ENCODE peak calls at places on chromosomes 6 and 20, in eight cellular contexts. One of them, this sample, is unnamed.

GRCh38 chr6:151445482-151445881 is 6.4 kb downstream of the RMND1 start:
- DNase-seq in HepG2: no peak
- DNase-seq in astrocyte: peak
- DNase-seq in CD4-positive, CD25-positive, alpha-beta regulatory T cell: no peak
- DNase-seq in endothelial cell of umbilical vein: peak
- DNase-seq in left ventricle myocardium inferior: no peak
- DNase-seq in heart left ventricle: no peak
- DNase-seq in heart right ventricle: no peak
- DNase-seq in this sample: no peak

GRCh38 chr6:147227770-147228320 is 23.6 kb downstream of the STXBP5 start:
- DNase-seq in HepG2: no peak
- DNase-seq in astrocyte: no peak
- DNase-seq in CD4-positive, CD25-positive, alpha-beta regulatory T cell: no peak
- DNase-seq in endothelial cell of umbilical vein: no peak
- DNase-seq in left ventricle myocardium inferior: no peak
- DNase-seq in heart left ventricle: no peak
- DNase-seq in heart right ventricle: no peak
- DNase-seq in this sample: no peak

GRCh38 chr6:74585779-74586178 is 620.1 kb downstream of the COL12A1 start:
- DNase-seq in HepG2: no peak
- DNase-seq in astrocyte: no peak
- DNase-seq in CD4-positive, CD25-positive, alpha-beta regulatory T cell: no peak
- DNase-seq in endothelial cell of umbilical vein: peak
- DNase-seq in left ventricle myocardium inferior: no peak
- DNase-seq in heart left ventricle: no peak
- DNase-seq in heart right ventricle: no peak
- DNase-seq in this sample: no peak

GRCh38 chr6:147508871-147509608 is 550 bp downstream of the SAMD5 start:
- DNase-seq in HepG2: no peak
- DNase-seq in astrocyte: no peak
- DNase-seq in CD4-positive, CD25-positive, alpha-beta regulatory T cell: no peak
- DNase-seq in endothelial cell of umbilical vein: peak
- DNase-seq in left ventricle myocardium inferior: peak
- DNase-seq in heart left ventricle: peak
- DNase-seq in heart right ventricle: peak
- DNase-seq in this sample: peak

GRCh38 chr6:2885967-2886731 is 17.0 kb downstream of the SERPINB9 start:
- DNase-seq in HepG2: no peak
- DNase-seq in astrocyte: no peak
- DNase-seq in CD4-positive, CD25-positive, alpha-beta regulatory T cell: no peak
- DNase-seq in endothelial cell of umbilical vein: no peak
- DNase-seq in left ventricle myocardium inferior: no peak
- DNase-seq in heart left ventricle: no peak
- DNase-seq in heart right ventricle: no peak
- DNase-seq in this sample: no peak

GRCh38 chr6:75261299-75261698 is 17.7 kb upstream of the COX7A2 start:
- DNase-seq in HepG2: no peak
- DNase-seq in astrocyte: no peak
- DNase-seq in CD4-positive, CD25-positive, alpha-beta regulatory T cell: no peak
- DNase-seq in endothelial cell of umbilical vein: no peak
- DNase-seq in left ventricle myocardium inferior: no peak
- DNase-seq in heart left ventricle: no peak
- DNase-seq in heart right ventricle: no peak
- DNase-seq in this sample: no peak

GRCh38 chr20:25739615-25740320 is 43.1 kb upstream of the ZNF337 start:
- DNase-seq in HepG2: no peak
- DNase-seq in astrocyte: no peak
- DNase-seq in CD4-positive, CD25-positive, alpha-beta regulatory T cell: peak
- DNase-seq in endothelial cell of umbilical vein: peak
- DNase-seq in left ventricle myocardium inferior: no peak
- DNase-seq in heart left ventricle: no peak
- DNase-seq in heart right ventricle: no peak
- DNase-seq in this sample: no peak

GRCh38 chr20:11937230-11937629 is 19.5 kb downstream of the BTBD3 start:
- DNase-seq in HepG2: no peak
- DNase-seq in astrocyte: no peak
- DNase-seq in CD4-positive, CD25-positive, alpha-beta regulatory T cell: no peak
- DNase-seq in endothelial cell of umbilical vein: no peak
- DNase-seq in left ventricle myocardium inferior: no peak
- DNase-seq in heart left ventricle: no peak
- DNase-seq in heart right ventricle: no peak
- DNase-seq in this sample: no peak

GRCh38 chr6:142900467-142900961 is 44.5 kb downstream of the HIVEP2 start:
- DNase-seq in HepG2: no peak
- DNase-seq in astrocyte: peak
- DNase-seq in CD4-positive, CD25-positive, alpha-beta regulatory T cell: peak
- DNase-seq in endothelial cell of umbilical vein: no peak
- DNase-seq in left ventricle myocardium inferior: no peak
- DNase-seq in heart left ventricle: peak
- DNase-seq in heart right ventricle: no peak
- DNase-seq in this sample: no peak

GRCh38 chr20:63060057-63060991 is 53.6 kb upstream of the BHLHE23 start:
- DNase-seq in HepG2: no peak
- DNase-seq in astrocyte: peak
- DNase-seq in CD4-positive, CD25-positive, alpha-beta regulatory T cell: no peak
- DNase-seq in endothelial cell of umbilical vein: no peak
- DNase-seq in left ventricle myocardium inferior: peak
- DNase-seq in heart left ventricle: no peak
- DNase-seq in heart right ventricle: no peak
- DNase-seq in this sample: peak

GRCh38 chr6:149477544-149477943 is 7.3 kb downstream of the ZC3H12D start:
- DNase-seq in HepG2: no peak
- DNase-seq in astrocyte: no peak
- DNase-seq in CD4-positive, CD25-positive, alpha-beta regulatory T cell: no peak
- DNase-seq in endothelial cell of umbilical vein: no peak
- DNase-seq in left ventricle myocardium inferior: no peak
- DNase-seq in heart left ventricle: no peak
- DNase-seq in heart right ventricle: no peak
- DNase-seq in this sample: no peak

GRCh38 chr6:11331136-11331535 is 98.7 kb upstream of the NEDD9 start:
- DNase-seq in HepG2: no peak
- DNase-seq in astrocyte: no peak
- DNase-seq in CD4-positive, CD25-positive, alpha-beta regulatory T cell: no peak
- DNase-seq in endothelial cell of umbilical vein: no peak
- DNase-seq in left ventricle myocardium inferior: no peak
- DNase-seq in heart left ventricle: no peak
- DNase-seq in heart right ventricle: no peak
- DNase-seq in this sample: no peak

GRCh38 chr6:11332463-11332862 is 100.0 kb upstream of the NEDD9 start:
- DNase-seq in HepG2: no peak
- DNase-seq in astrocyte: no peak
- DNase-seq in CD4-positive, CD25-positive, alpha-beta regulatory T cell: no peak
- DNase-seq in endothelial cell of umbilical vein: no peak
- DNase-seq in left ventricle myocardium inferior: no peak
- DNase-seq in heart left ventricle: no peak
- DNase-seq in heart right ventricle: no peak
- DNase-seq in this sample: no peak

GRCh38 chr6:11329841-11330765 is 97.6 kb upstream of the NEDD9 start:
- DNase-seq in HepG2: no peak
- DNase-seq in astrocyte: no peak
- DNase-seq in CD4-positive, CD25-positive, alpha-beta regulatory T cell: no peak
- DNase-seq in endothelial cell of umbilical vein: peak
- DNase-seq in left ventricle myocardium inferior: no peak
- DNase-seq in heart left ventricle: no peak
- DNase-seq in heart right ventricle: no peak
- DNase-seq in this sample: no peak

GRCh38 chr6:11325431-11325830 is 93.0 kb upstream of the NEDD9 start:
- DNase-seq in HepG2: no peak
- DNase-seq in astrocyte: no peak
- DNase-seq in CD4-positive, CD25-positive, alpha-beta regulatory T cell: no peak
- DNase-seq in endothelial cell of umbilical vein: no peak
- DNase-seq in left ventricle myocardium inferior: no peak
- DNase-seq in heart left ventricle: no peak
- DNase-seq in heart right ventricle: no peak
- DNase-seq in this sample: no peak

GRCh38 chr6:11328613-11329247 is 96.3 kb upstream of the NEDD9 start:
- DNase-seq in HepG2: no peak
- DNase-seq in astrocyte: peak
- DNase-seq in CD4-positive, CD25-positive, alpha-beta regulatory T cell: no peak
- DNase-seq in endothelial cell of umbilical vein: no peak
- DNase-seq in left ventricle myocardium inferior: no peak
- DNase-seq in heart left ventricle: no peak
- DNase-seq in heart right ventricle: no peak
- DNase-seq in this sample: no peak
- H3K27ac ChIP-seq in HepG2: no peak
- H3K27ac ChIP-seq in astrocyte: peak
- H3K27ac ChIP-seq in CD4-positive, CD25-positive, alpha-beta regulatory T cell: no peak
- H3K27ac ChIP-seq in endothelial cell of umbilical vein: no peak
- H3K27ac ChIP-seq in left ventricle myocardium inferior: no peak
- H3K27ac ChIP-seq in heart left ventricle: no peak
- H3K27ac ChIP-seq in heart right ventricle: no peak
- H3K27ac ChIP-seq in this sample: no peak

GRCh38 chr6:36692861-36693702 is 4.5 kb upstream of the RAB44 start:
- DNase-seq in HepG2: no peak
- DNase-seq in astrocyte: no peak
- DNase-seq in CD4-positive, CD25-positive, alpha-beta regulatory T cell: no peak
- DNase-seq in endothelial cell of umbilical vein: no peak
- DNase-seq in left ventricle myocardium inferior: peak
- DNase-seq in heart left ventricle: no peak
- DNase-seq in heart right ventricle: peak
- DNase-seq in this sample: no peak
- H3K27ac ChIP-seq in HepG2: no peak
- H3K27ac ChIP-seq in astrocyte: no peak
- H3K27ac ChIP-seq in CD4-positive, CD25-positive, alpha-beta regulatory T cell: no peak
- H3K27ac ChIP-seq in endothelial cell of umbilical vein: no peak
- H3K27ac ChIP-seq in left ventricle myocardium inferior: peak
- H3K27ac ChIP-seq in heart left ventricle: no peak
- H3K27ac ChIP-seq in heart right ventricle: peak
- H3K27ac ChIP-seq in this sample: no peak

GRCh38 chr20:21702001-21702400 is 3.5 kb upstream of the PAX1 start:
- DNase-seq in HepG2: no peak
- DNase-seq in astrocyte: no peak
- DNase-seq in CD4-positive, CD25-positive, alpha-beta regulatory T cell: no peak
- DNase-seq in endothelial cell of umbilical vein: no peak
- DNase-seq in left ventricle myocardium inferior: no peak
- DNase-seq in heart left ventricle: no peak
- DNase-seq in heart right ventricle: no peak
- DNase-seq in this sample: no peak
- H3K27ac ChIP-seq in HepG2: no peak
- H3K27ac ChIP-seq in astrocyte: no peak
- H3K27ac ChIP-seq in CD4-positive, CD25-positive, alpha-beta regulatory T cell: no peak
- H3K27ac ChIP-seq in endothelial cell of umbilical vein: no peak
- H3K27ac ChIP-seq in left ventricle myocardium inferior: no peak
- H3K27ac ChIP-seq in heart left ventricle: no peak
- H3K27ac ChIP-seq in heart right ventricle: no peak
- H3K27ac ChIP-seq in this sample: no peak

GRCh38 chr20:38805502-38805957 is at the start of gene PPP1R16B:
- DNase-seq in HepG2: no peak
- DNase-seq in astrocyte: no peak
- DNase-seq in CD4-positive, CD25-positive, alpha-beta regulatory T cell: peak
- DNase-seq in endothelial cell of umbilical vein: peak
- DNase-seq in left ventricle myocardium inferior: peak
- DNase-seq in heart left ventricle: peak
- DNase-seq in heart right ventricle: peak
- DNase-seq in this sample: peak

GRCh38 chr20:38804682-38805501 is 605 bp upstream of the PPP1R16B start:
- DNase-seq in HepG2: no peak
- DNase-seq in astrocyte: no peak
- DNase-seq in CD4-positive, CD25-positive, alpha-beta regulatory T cell: peak
- DNase-seq in endothelial cell of umbilical vein: peak
- DNase-seq in left ventricle myocardium inferior: no peak
- DNase-seq in heart left ventricle: no peak
- DNase-seq in heart right ventricle: peak
- DNase-seq in this sample: no peak

GRCh38 chr20:38805958-38806854 is 709 bp downstream of the PPP1R16B start:
- DNase-seq in HepG2: no peak
- DNase-seq in astrocyte: no peak
- DNase-seq in CD4-positive, CD25-positive, alpha-beta regulatory T cell: peak
- DNase-seq in endothelial cell of umbilical vein: peak
- DNase-seq in left ventricle myocardium inferior: peak
- DNase-seq in heart left ventricle: no peak
- DNase-seq in heart right ventricle: peak
- DNase-seq in this sample: peak

GRCh38 chr20:38804243-38804642 is 1.3 kb upstream of the PPP1R16B start:
- DNase-seq in HepG2: no peak
- DNase-seq in astrocyte: no peak
- DNase-seq in CD4-positive, CD25-positive, alpha-beta regulatory T cell: no peak
- DNase-seq in endothelial cell of umbilical vein: no peak
- DNase-seq in left ventricle myocardium inferior: no peak
- DNase-seq in heart left ventricle: no peak
- DNase-seq in heart right ventricle: no peak
- DNase-seq in this sample: no peak

DNA sequence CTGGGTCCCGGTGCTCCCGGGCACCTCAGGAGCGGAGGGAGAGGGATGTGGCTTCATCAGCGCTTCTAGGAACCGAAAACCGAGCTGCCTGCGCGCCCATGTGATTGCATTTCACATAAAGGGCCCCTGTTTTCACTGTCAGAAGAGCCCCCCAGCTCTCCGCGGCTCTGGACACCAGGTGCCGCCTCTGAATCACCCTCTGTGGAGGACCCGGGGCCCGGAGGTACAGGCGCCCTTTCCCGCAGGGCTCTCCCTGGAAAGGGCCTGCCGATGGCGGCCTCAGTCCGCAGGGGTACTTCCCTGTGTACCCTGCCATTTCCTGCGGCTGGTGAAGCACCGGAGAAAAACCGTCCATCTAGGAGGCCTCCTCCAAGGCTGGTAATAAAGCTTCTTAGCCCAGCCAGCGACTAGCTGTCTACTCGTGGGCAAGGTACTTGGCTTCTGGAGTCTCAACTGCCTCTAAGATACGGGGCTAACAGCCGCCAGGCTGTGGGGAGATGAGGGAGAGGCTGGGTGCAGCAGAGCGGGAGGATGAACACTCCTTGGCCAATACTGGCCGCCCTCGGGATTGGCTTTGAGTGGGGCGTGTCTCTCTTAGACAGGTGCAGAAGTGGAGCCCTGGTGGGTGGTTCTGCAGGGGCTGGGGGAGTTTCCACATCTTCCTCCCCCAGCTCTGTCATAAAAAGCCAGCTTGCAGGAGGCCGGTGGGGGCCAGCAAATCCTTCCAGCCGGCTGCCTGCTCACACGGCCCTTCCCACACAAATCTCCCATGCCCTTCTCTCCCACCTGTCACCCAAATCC is 1.6 kb downstream of the PPP1R16B start:
- DNase-seq in HepG2: no peak
- DNase-seq in astrocyte: no peak
- DNase-seq in CD4-positive, CD25-positive, alpha-beta regulatory T cell: peak
- DNase-seq in endothelial cell of umbilical vein: peak
- DNase-seq in left ventricle myocardium inferior: no peak
- DNase-seq in heart left ventricle: no peak
- DNase-seq in heart right ventricle: no peak
- DNase-seq in this sample: peak
- H3K27ac ChIP-seq in HepG2: no peak
- H3K27ac ChIP-seq in astrocyte: no peak
- H3K27ac ChIP-seq in CD4-positive, CD25-positive, alpha-beta regulatory T cell: peak
- H3K27ac ChIP-seq in endothelial cell of umbilical vein: no peak
- H3K27ac ChIP-seq in left ventricle myocardium inferior: peak
- H3K27ac ChIP-seq in heart left ventricle: peak
- H3K27ac ChIP-seq in heart right ventricle: peak
- H3K27ac ChIP-seq in this sample: no peak

This sample was measured in WERI-Rb-1.